ENCODE peak calls at places on chromosomes 11 and 22, in six cellular contexts. M is tibial artery, N is Peyer's patch, X is psoas muscle, O is IMR-90, R is fibroblast of lung. A is an unnamed sample.
A peak's percentile ranks its signal among the peaks of the same experiment; 100 is the strongest.

GRCh38 chr11:46330887-46331652 is 16.2 kb upstream of the DGKZ start:
- DNase-seq in M (no peak), N (peak; percentile 25), X (no peak), O (no peak), R (no peak), A (peak; percentile 30)

GRCh38 chr11:14358729-14359439 is at the start of gene RRAS2:
- DNase-seq in M (peak; percentile 85), N (peak; percentile 84), X (peak; percentile 78), O (peak; percentile 65), R (peak; percentile 77), A (peak; percentile 68)

GRCh38 chr11:26522912-26523610 is 49.0 kb downstream of the MUC15 start:
- DNase-seq in M (no peak), N (no peak), X (no peak), O (peak; percentile 6), R (peak; percentile 11), A (no peak)

GRCh38 chr11:57460017-57460755 is at the start of gene RTN4RL2:
- DNase-seq in M (no peak), N (no peak), X (peak; percentile 45), O (peak; percentile 45), R (peak; percentile 34), A (no peak)

GRCh38 chr11:2539761-2540520 is 95.1 kb downstream of the KCNQ1 start:
- DNase-seq in M (peak; percentile 60), N (no peak), X (peak; percentile 10), O (no peak), R (no peak), A (no peak)

GRCh38 chr22:41695211-41695610 is 4.1 kb upstream of the MEI1 start:
- DNase-seq in M (no peak), N (no peak), X (no peak), O (no peak), R (no peak), A (no peak)

GRCh38 chr22:17272511-17272991 is 53.3 kb upstream of the ADA2 start:
- DNase-seq in M (no peak), N (no peak), X (no peak), O (no peak), R (no peak), A (no peak)

GRCh38 chr11:66313321-66314185 is 3.3 kb downstream of the CD248 start:
- DNase-seq in M (no peak), N (no peak), X (peak; percentile 57), O (peak; percentile 40), R (peak; percentile 13), A (no peak)

GRCh38 chr11:33500865-33501479 is 199.7 kb downstream of the C11orf91 start:
- DNase-seq in M (no peak), N (no peak), X (no peak), O (peak; percentile 65), R (peak; percentile 50), A (no peak)

GRCh38 chr22:31162015-31162765 is 2.2 kb downstream of the RNF185 start:
- DNase-seq in M (no peak), N (no peak), X (no peak), O (no peak), R (peak; percentile 41), A (no peak)

GRCh38 chr11:58770627-58771457 is 39.1 kb upstream of the GLYAT start:
- DNase-seq in M (no peak), N (no peak), X (no peak), O (peak; percentile 13), R (peak; percentile 45), A (no peak)

GRCh38 chr11:63405114-63405513 is 35.5 kb downstream of the SLC22A9 start:
- DNase-seq in M (no peak), N (no peak), X (no peak), O (no peak), R (no peak), A (no peak)

GRCh38 chr22:22201925-22202343 is 42.7 kb upstream of the VPREB1 start:
- DNase-seq in M (no peak), N (no peak), X (no peak), O (no peak), R (no peak), A (no peak)

GRCh38 chr22:35301370-35301874 is 1.7 kb downstream of the TOM1 start:
- DNase-seq in M (no peak), N (no peak), X (peak; percentile 68), O (peak; percentile 96), R (peak; percentile 98), A (no peak)

GRCh38 chr11:87150936-87151335 is 113.2 kb downstream of the TMEM135 start:
- DNase-seq in M (no peak), N (no peak), X (no peak), O (peak; percentile 26), R (peak; percentile 13), A (no peak)

DNA sequence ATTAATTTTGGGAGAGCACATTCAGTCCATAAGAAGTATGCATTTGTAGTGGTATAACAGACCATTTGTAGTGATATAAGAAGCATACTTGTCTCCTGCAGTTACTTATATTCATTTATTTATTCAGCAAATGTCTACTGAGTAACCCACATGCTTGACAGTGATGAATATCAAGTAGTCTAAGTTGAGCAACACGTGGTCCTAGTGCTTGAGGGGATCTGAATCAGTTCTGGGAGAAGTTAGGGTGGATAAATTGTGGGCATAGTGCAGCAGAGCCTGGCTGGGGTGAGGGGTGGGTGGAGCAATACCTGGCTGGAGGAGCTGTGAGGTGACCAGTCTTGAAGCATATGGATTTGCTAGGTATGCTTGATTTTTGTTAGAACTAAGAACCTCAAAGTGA is 24.3 kb downstream of the STX3 start:
- DNase-seq in M (no peak), N (no peak), X (no peak), O (no peak), R (no peak), A (no peak)
- H3K27ac ChIP-seq in M (no peak overlapping the region), N (no peak overlapping the region), X (no peak overlapping the region), O (no peak overlapping the region), R (no peak overlapping the region), A (no peak overlapping the region)

GRCh38 chr11:64539711-64540420 is 51.2 kb upstream of the SLC22A12 start:
- DNase-seq in M (no peak), N (no peak), X (no peak), O (no peak), R (no peak), A (no peak)

GRCh38 chr11:64542172-64543125 is 48.6 kb upstream of the SLC22A12 start:
- DNase-seq in M (no peak), N (no peak), X (peak; percentile 6), O (no peak), R (no peak), A (no peak)

GRCh38 chr11:64540426-64540825 is 50.6 kb upstream of the SLC22A12 start:
- DNase-seq in M (no peak), N (no peak), X (no peak), O (no peak), R (no peak), A (no peak)

GRCh38 chr11:64539239-64539638 is 51.8 kb upstream of the SLC22A12 start:
- DNase-seq in M (no peak), N (no peak), X (no peak), O (no peak), R (no peak), A (no peak)

GRCh38 chr11:64541131-64541530 is 49.9 kb upstream of the SLC22A12 start:
- DNase-seq in M (no peak), N (no peak), X (no peak), O (no peak), R (no peak), A (no peak)
- TF ChIP-seq CTCF in M (no peak), N (no peak), X (no peak), O (no peak), R (no peak), A (no peak)

GRCh38 chr22:47994045-47994444 is 1231.6 kb downstream of the TBC1D22A start:
- DNase-seq in M (no peak), N (no peak), X (no peak), O (no peak), R (no peak), A (no peak)
- H3K9me3 ChIP-seq in M (peaks cover 5% of the 10 kb centered on the region), N (no peaks in the 10 kb centered on the region), X (no peaks in the 10 kb centered on the region), O (peaks cover 51% of the 10 kb centered on the region), R (no peaks in the 10 kb centered on the region), A (no peaks in the 10 kb centered on the region)

GRCh38 chr11:113385749-113386148 is 1.8 kb upstream of the ANKK1 start:
- DNase-seq in M (no peak), N (no peak), X (no peak), O (no peak), R (no peak), A (no peak)
- H3K27ac ChIP-seq in M (no peak overlapping the region), N (no peak overlapping the region), X (no peak overlapping the region), O (no peak overlapping the region), R (no peak overlapping the region), A (no peak overlapping the region)

DNA sequence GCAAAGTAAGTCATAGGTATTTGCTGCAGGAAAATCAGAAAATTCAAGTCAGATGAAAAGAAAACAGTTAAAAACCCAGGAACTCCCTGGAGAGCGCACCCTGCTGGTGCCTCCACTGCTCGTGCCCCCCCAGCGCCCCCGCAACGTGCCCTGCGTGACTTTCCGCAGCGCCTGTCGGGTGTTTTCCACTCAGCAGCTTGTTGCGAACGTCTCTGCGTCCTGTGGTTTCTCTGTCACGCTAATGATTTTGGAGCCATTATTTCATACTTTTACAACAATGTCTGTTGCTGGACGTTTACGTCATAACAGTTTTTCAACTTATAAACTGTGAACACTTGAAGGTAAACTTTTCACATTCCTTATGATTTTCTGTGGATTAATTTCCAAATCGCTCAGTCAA is 5.0 kb downstream of the CRELD2 start:
- DNase-seq in M (no peak), N (no peak), X (no peak), O (peak; percentile 81), R (no peak), A (no peak)
- TF ChIP-seq CTCF in M (no peak), N (peak; percentile 10), X (no peak), O (peak; percentile 76), R (peak; percentile 3), A (no peak)

GRCh38 chr11:77114089-77114463 is 11.4 kb downstream of the OMP start:
- DNase-seq in M (no peak), N (no peak), X (no peak), O (no peak), R (no peak), A (no peak)

GRCh38 chr11:77118086-77118485 is 10.0 kb upstream of the MYO7A start:
- DNase-seq in M (no peak), N (no peak), X (peak; percentile 5), O (no peak), R (no peak), A (no peak)

GRCh38 chr11:77117485-77117884 is 10.6 kb upstream of the MYO7A start:
- DNase-seq in M (no peak), N (no peak), X (no peak), O (no peak), R (no peak), A (no peak)

GRCh38 chr11:77115181-77115611 is 12.6 kb downstream of the OMP start:
- DNase-seq in M (no peak), N (no peak), X (no peak), O (no peak), R (no peak), A (no peak)

DNA sequence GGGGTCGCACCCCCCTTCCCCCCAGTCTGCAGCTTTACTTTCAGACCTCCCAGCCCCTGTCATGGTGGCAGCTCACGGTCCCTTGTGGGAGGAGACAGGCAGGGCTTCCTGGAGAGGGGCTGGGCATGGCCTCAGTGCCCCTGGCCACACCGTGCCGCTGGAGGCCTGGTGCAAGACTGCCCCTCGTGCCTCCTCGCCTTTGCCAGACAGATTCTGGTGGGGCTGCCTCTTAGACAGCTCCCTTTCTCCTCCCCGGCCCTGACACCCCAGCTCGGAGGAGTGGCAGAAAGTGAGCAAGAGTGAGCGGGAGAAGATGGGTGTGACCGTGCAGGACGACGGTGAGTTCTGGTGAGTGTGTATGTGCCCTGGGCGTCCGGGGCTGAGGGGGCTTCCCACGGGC is 12.1 kb upstream of the MYO7A start:
- DNase-seq in M (no peak), N (no peak), X (peak; percentile 1), O (no peak), R (no peak), A (no peak)
- H3K9me3 ChIP-seq in M (no peaks in the 10 kb centered on the region), N (no peaks in the 10 kb centered on the region), X (no peaks in the 10 kb centered on the region), O (no peaks in the 10 kb centered on the region), R (no peaks in the 10 kb centered on the region), A (no peaks in the 10 kb centered on the region)

A was measured in CD4-positive, alpha-beta T cell.